ENCODE peak calls at places on chromosomes 12 and 14, in four cellular contexts. C is naive thymus-derived CD4-positive, alpha-beta T cell; N is D341Med; F is NCI-H1694 treated with DMSO at 0.1 percent for 48 hours. L is an unnamed sample.

GRCh38 chr12:132282950-132283771 is 46.2 kb downstream of the GALNT9 start:
- DNase-seq in F (no peak), C (peak; percentile 55), N (no peak), L (no peak)

GRCh38 chr12:32034045-32034444 is 72.6 kb upstream of the BICD1 start:
- DNase-seq in C (no peak), F (no peak), N (no peak), L (no peak)

GRCh38 chr14:96245710-96246534 is 10.1 kb upstream of the BDKRB1 start:
- DNase-seq in N (no peak), F (no peak), C (no peak), L (no peak)

GRCh38 chr12:113477171-113477841 is 5.6 kb upstream of the LHX5 start:
- DNase-seq in N (no peak), F (no peak), C (no peak), L (no peak)

GRCh38 chr12:69623970-69624369 is 13.3 kb upstream of the LRRC10 start:
- DNase-seq in F (no peak), N (no peak), C (no peak), L (no peak)

GRCh38 chr12:6084261-6084968 is 40.1 kb downstream of the VWF start:
- DNase-seq in F (no peak), C (no peak), N (no peak), L (peak; percentile 100)

GRCh38 chr12:122137229-122137628 is 36.8 kb downstream of the IL31 start:
- DNase-seq in C (no peak), F (no peak), N (no peak), L (no peak)

GRCh38 chr12:129064201-129064881 is 211.1 kb downstream of the GLT1D1 start:
- DNase-seq in N (no peak), C (no peak), F (no peak), L (peak; percentile 57)

GRCh38 chr12:104006929-104007328 is 41.3 kb downstream of the TDG start:
- DNase-seq in C (no peak), N (no peak), F (no peak), L (no peak)